ENCODE peak calls at places on chromosomes 1 and 21, in six cellular contexts. D is PC-3, I is GM23338, Y is neural progenitor cell, J is SK-N-SH, S is MM.1S. E is an unnamed sample. For H3F3A, the result is how much of the 10 kb centered on the place peaks cover.

GRCh38 chr21:46093668-46094400 is 4.1 kb upstream of the COL6A2 start:
- DNase-seq in S (no peak), I (no peak), J (no peak), Y (no peak), D (no peak), E (no peak)

GRCh38 chr1:214551436-214552173 is at the start of gene PTPN14:
- DNase-seq in D (peak), J (peak), I (peak), Y (peak), S (no peak), E (peak)

GRCh38 chr1:72697410-72697809 is 415.1 kb upstream of the NEGR1 start:
- DNase-seq in D (no peak), S (no peak), Y (no peak), I (no peak), J (no peak), E (no peak)

GRCh38 chr1:206581571-206581981 is 30.7 kb downstream of the EIF2D start:
- DNase-seq in Y (no peak), S (no peak), D (no peak), I (no peak), J (no peak), E (no peak)

GRCh38 chr21:44487831-44488230 is 32.5 kb downstream of the LRRC3 start:
- DNase-seq in J (no peak), S (no peak), I (peak), Y (peak), D (peak), E (peak)

GRCh38 chr1:3453891-3454810 is at the start of gene ARHGEF16:
- DNase-seq in Y (peak), I (peak), J (peak), D (peak), S (peak), E (peak)

GRCh38 chr1:214453109-214453722 is 98.2 kb downstream of the PTPN14 start:
- DNase-seq in D (peak), I (no peak), S (no peak), J (no peak), Y (no peak), E (peak)

GRCh38 chr1:183764981-183765380 is 39.9 kb upstream of the RGL1 start:
- DNase-seq in J (no peak), D (no peak), S (no peak), I (no peak), Y (no peak), E (peak)

GRCh38 chr1:46152021-46152420 is 19.6 kb upstream of the PIK3R3 start:
- DNase-seq in S (no peak), Y (no peak), D (no peak), I (no peak), J (no peak), E (peak)

GRCh38 chr1:183804382-183804781 is 538 bp upstream of the RGL1 start:
- DNase-seq in S (no peak), D (no peak), I (peak), J (peak), Y (peak), E (no peak)

GRCh38 chr1:11342677-11343076 is 69.7 kb downstream of the UBIAD1 start:
- DNase-seq in I (no peak), J (peak), D (no peak), S (no peak), Y (peak), E (no peak)

GRCh38 chr1:69305621-69306020 is 262.1 kb upstream of the LRRC7 start:
- DNase-seq in Y (peak), D (peak), I (peak), S (no peak), J (no peak), E (peak)

GRCh38 chr1:9436258-9436657 is 103.0 kb upstream of the SLC25A33 start:
- DNase-seq in J (no peak), Y (no peak), D (no peak), S (no peak), I (no peak), E (no peak)

GRCh38 chr1:55428944-55429931 is 214.1 kb upstream of the USP24 start:
- DNase-seq in S (no peak), J (peak), Y (no peak), I (peak), D (peak), E (peak)

GRCh38 chr1:167455786-167456446 is 62.4 kb downstream of the CD247 start:
- DNase-seq in D (peak), J (peak), I (peak), S (peak), Y (peak), E (peak)

GRCh38 chr1:8873506-8874229 is 4.8 kb downstream of the ENO1 start:
- DNase-seq in I (peak), Y (peak), D (peak), J (no peak), S (peak), E (peak)

GRCh38 chr21:29904359-29905282 is 35.2 kb downstream of the GRIK1 start:
- DNase-seq in Y (no peak), J (no peak), I (peak), S (no peak), D (peak), E (peak)

GRCh38 chr1:51309291-51309690 is 21.1 kb downstream of the TTC39A start:
- DNase-seq in Y (no peak), D (no peak), J (no peak), S (no peak), I (no peak), E (no peak)

GRCh38 chr1:159924025-159924790 is 1.1 kb downstream of the TAGLN2 start:
- DNase-seq in J (peak), I (peak), D (peak), S (peak), Y (no peak), E (peak)

GRCh38 chr1:22777658-22778057 is 67.0 kb downstream of the EPHB2 start:
- DNase-seq in S (no peak), D (no peak), Y (no peak), I (no peak), J (no peak), E (no peak)

GRCh38 chr21:42245348-42246185 is 26.6 kb downstream of the ABCG1 start:
- DNase-seq in I (peak), J (peak), D (no peak), S (no peak), Y (peak), E (no peak)

GRCh38 chr1:94805912-94806311 is 14.2 kb upstream of the SLC44A3 start:
- DNase-seq in J (peak), I (peak), Y (peak), D (peak), S (peak), E (peak)

GRCh38 chr1:84853743-84854721 is 39.0 kb downstream of the LPAR3 start:
- DNase-seq in Y (no peak), J (no peak), S (peak), I (no peak), D (peak), E (peak)

GRCh38 chr1:207944571-207944970 is 33.6 kb upstream of the CD34 start:
- DNase-seq in I (no peak), Y (no peak), S (no peak), D (peak), J (no peak), E (peak)

GRCh38 chr1:182604128-182604834 is at the start of gene RGS16:
- DNase-seq in J (peak), Y (peak), I (peak), D (peak), S (peak), E (peak)

GRCh38 chr1:8525291-8526275 is 207.7 kb downstream of the SLC45A1 start:
- DNase-seq in J (peak), S (no peak), D (peak), Y (peak), I (peak), E (peak)

GRCh38 chr1:226987623-226988336 is 47.7 kb downstream of the COQ8A start:
- DNase-seq in S (no peak), D (no peak), J (no peak), I (no peak), Y (no peak), E (no peak)

GRCh38 chr1:11838349-11839272 is 9.0 kb downstream of the NPPA start:
- DNase-seq in I (peak), S (peak), D (peak), Y (peak), J (peak), E (peak)

GRCh38 chr1:177246710-177247588 is 76.2 kb downstream of the BRINP2 start:
- DNase-seq in S (no peak), I (no peak), Y (peak), J (no peak), D (peak), E (peak)

GRCh38 chr21:35962917-35963316 is 97.4 kb downstream of the SETD4 start:
- DNase-seq in D (no peak), J (no peak), I (no peak), Y (no peak), S (no peak), E (no peak)

GRCh38 chr1:64848136-64848535 is 103.3 kb downstream of the RAVER2 start:
- DNase-seq in D (no peak), J (no peak), Y (no peak), S (no peak), I (no peak), E (no peak)

GRCh38 chr1:172089768-172090510 is 248.6 kb downstream of the DNM3 start:
- DNase-seq in D (peak), I (peak), S (peak), Y (peak), J (peak), E (peak)

GRCh38 chr1:231315887-231316286 is 21.8 kb downstream of the EXOC8 start:
- DNase-seq in S (peak), Y (peak), D (peak), J (peak), I (peak), E (peak)

GRCh38 chr1:117007719-117008013 is 6.1 kb downstream of the CD101 start:
- DNase-seq in I (no peak), S (no peak), D (no peak), J (no peak), Y (no peak), E (no peak)

GRCh38 chr1:117001254-117001927 is at the start of gene CD101:
- DNase-seq in D (no peak), S (no peak), I (no peak), Y (no peak), J (no peak), E (no peak)

GRCh38 chr1:116999596-116999995 is 2.0 kb upstream of the CD101 start:
- DNase-seq in Y (no peak), S (no peak), J (no peak), I (no peak), D (peak), E (no peak)

GRCh38 chr1:117000142-117000541 is 1.4 kb upstream of the CD101 start:
- DNase-seq in D (no peak), Y (no peak), S (no peak), J (no peak), I (no peak), E (no peak)

GRCh38 chr1:117003253-117003875 is 1.8 kb downstream of the CD101 start:
- DNase-seq in Y (no peak), D (no peak), S (no peak), I (no peak), J (no peak), E (no peak)
- TF ChIP-seq EZH2phosphoT487 in Y (no peak), D (no peak), S (no peak), I (no peak), J (no peak), E (no peak)

GRCh38 chr1:198755715-198756114 is 116.9 kb downstream of the PTPRC start:
- DNase-seq in J (no peak), Y (no peak), S (no peak), I (no peak), D (no peak), E (no peak)
- H3F3A ChIP-seq in J (under half), Y (under half), S (under half), I (under half), D (under half), E (under half)

DNA sequence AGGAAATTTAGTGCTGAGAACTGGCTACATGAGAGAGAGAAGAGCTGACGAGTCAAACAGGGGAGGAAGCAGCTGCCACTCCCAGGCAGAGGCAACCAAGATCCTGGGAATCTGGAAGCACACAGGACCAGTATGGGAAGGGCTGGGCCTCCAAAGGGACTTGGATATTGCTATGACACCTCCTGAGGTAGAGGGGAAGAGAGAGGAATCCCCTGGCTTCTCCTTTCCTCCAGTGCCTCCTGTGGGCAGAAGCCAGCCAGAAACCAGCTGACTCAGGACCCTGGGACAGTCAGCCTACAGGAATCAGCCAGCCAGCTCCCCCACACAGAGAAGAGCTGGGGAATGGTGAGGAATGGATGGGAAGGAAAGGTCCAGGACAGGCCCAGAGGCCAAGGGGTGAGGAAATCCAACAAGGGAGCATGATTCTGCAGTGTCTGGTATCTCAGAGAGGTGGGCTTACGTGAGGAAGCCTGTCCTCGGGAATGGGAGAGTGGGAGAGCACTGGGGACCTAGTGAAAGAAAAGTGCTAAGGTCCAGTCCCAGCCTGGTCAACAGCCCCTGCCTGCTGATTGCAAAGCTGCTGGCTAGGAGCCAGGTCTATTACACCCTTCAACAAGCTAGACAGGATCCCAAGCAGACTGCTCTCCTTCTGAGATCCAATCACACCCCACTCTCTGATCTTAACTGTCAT is 43.5 kb downstream of the NAV1 start:
- DNase-seq in I (no peak), D (no peak), J (peak), S (no peak), Y (no peak), E (peak)
- TF ChIP-seq EZH2phosphoT487 in I (no peak), D (no peak), J (no peak), S (no peak), Y (no peak), E (no peak)

GRCh38 chr1:209430821-209431259 is 152.7 kb upstream of the CAMK1G start:
- DNase-seq in D (no peak), J (no peak), S (no peak), Y (no peak), I (no peak), E (no peak)
- H3F3A ChIP-seq in D (under half), J (under half), S (under half), Y (under half), I (under half), E (under half)

DNA sequence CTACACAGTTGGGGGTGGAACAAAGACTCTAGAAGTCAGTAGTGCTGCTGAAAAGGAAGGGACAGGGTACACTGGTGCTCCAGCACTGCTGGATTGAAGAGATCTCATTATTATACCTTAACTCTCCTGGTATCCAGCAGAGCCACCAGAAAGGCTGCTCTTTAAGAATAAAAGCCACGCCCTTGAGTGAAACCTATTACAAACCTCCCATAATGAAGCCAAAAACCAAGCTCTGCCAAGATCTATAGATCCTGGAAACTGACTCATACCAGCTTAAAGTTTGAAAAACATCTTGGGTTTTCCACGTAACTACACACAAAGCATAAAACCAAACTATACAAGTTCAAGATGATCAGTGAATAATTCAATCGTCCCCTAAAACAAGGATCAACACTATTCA is 38.0 kb downstream of the ADSS2 start:
- DNase-seq in I (no peak), Y (no peak), J (no peak), S (no peak), D (peak), E (no peak)
- TF ChIP-seq EZH2phosphoT487 in I (no peak), Y (no peak), J (no peak), S (no peak), D (no peak), E (no peak)

DNA sequence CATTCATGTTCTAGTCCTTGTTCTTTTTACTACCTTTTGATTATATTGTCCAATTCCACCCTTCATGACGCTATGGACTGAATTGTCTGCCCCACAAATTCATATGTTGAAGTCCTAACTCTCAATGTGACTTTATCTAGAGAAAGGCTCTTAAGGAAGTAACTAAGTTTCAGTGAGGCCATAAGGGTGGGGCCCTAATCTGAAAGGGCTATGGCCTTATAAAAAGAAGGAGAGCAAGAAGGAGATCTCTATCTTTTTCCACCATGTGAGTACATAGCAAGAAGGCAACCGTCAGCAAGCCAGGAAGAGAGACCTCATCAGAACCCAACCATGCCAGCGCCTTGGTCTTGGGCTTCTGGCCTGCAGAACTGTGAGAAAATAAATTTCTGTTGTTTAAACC is 95.9 kb downstream of the HIVEP3 start:
- DNase-seq in S (no peak), J (no peak), Y (no peak), D (no peak), I (no peak), E (no peak)
- H3F3A ChIP-seq in S (under half), J (under half), Y (under half), D (under half), I (under half), E (under half)

GRCh38 chr1:63721531-63722189 is 52.2 kb upstream of the ROR1 start:
- DNase-seq in I (peak), S (no peak), D (peak), J (peak), Y (no peak), E (peak)
- TF ChIP-seq EZH2phosphoT487 in I (no peak), S (no peak), D (no peak), J (no peak), Y (no peak), E (no peak)

GRCh38 chr1:116393015-116393414 is 20.0 kb downstream of the ATP1A1 start:
- DNase-seq in S (no peak), J (no peak), Y (no peak), D (no peak), I (no peak), E (no peak)
- H3F3A ChIP-seq in S (under half), J (under half), Y (under half), D (under half), I (under half), E (under half)

GRCh38 chr1:164928223-164928814 is 369.3 kb downstream of the PBX1 start:
- DNase-seq in D (no peak), Y (no peak), I (no peak), S (no peak), J (no peak), E (no peak)

GRCh38 chr1:164921493-164921892 is 362.5 kb downstream of the PBX1 start:
- DNase-seq in Y (no peak), J (no peak), S (no peak), D (no peak), I (peak), E (no peak)

DNA sequence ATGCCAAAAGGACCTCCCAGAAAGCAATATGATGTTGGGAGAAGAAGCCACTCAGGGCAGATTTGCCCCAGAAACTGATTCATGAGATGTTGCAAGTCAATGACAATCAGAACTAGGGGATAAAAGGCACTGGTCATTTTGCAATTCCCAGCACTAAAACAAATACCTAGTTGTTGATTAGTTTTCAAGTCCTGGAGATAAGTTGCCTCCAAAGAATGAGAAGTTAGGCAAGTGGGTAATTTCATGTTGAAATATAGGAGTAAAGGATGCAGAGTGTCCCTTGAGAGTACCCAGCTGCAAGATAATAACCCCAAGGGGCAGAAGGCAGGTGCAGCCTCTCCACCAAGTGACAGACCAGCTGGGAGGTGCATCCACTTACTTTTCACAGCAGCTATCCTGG is 363.6 kb downstream of the PBX1 start:
- DNase-seq in J (no peak), I (no peak), Y (no peak), S (no peak), D (no peak), E (no peak)
- TF ChIP-seq EZH2phosphoT487 in J (no peak), I (no peak), Y (no peak), S (no peak), D (no peak), E (no peak)